ENCODE peak calls at places on chromosome 12, in nine cellular contexts. K is ELF-1, L is lower lobe of right lung, F is fibroblast of mammary gland, Y is AG04450, U is SK-N-SH, M is thoracic aorta, Q is T-helper 2 cell, G is mammary epithelial cell. N is an unnamed sample.

GRCh38 chr12:57342207-57342691 is 88.6 kb downstream of the R3HDM2 start:
- DNase-seq in Y (peak), L (peak), Q (no peak), M (no peak), K (peak), G (no peak), F (peak), U (peak), N (no peak)

GRCh38 chr12:68122236-68122920 is 37.2 kb downstream of the IFNG start:
- DNase-seq in L (no peak), M (no peak), Y (no peak), G (peak), F (peak), U (no peak), Q (no peak), K (no peak), N (no peak)

GRCh38 chr12:47903927-47904646 is 707 bp downstream of the VDR start:
- DNase-seq in L (peak), G (peak), Y (peak), K (no peak), M (peak), U (no peak), Q (peak), F (peak), N (no peak)

GRCh38 chr12:75813066-75813465 is 218.5 kb downstream of the PHLDA1 start:
- DNase-seq in L (no peak), G (no peak), F (no peak), M (no peak), Y (no peak), U (no peak), Q (no peak), K (no peak), N (no peak)

GRCh38 chr12:18932715-18933114 is 194.8 kb downstream of the CAPZA3 start:
- DNase-seq in Y (peak), U (no peak), F (peak), M (no peak), L (no peak), K (no peak), Q (no peak), G (no peak), N (no peak)

GRCh38 chr12:18250313-18250916 is 10.9 kb upstream of the PIK3C2G start:
- DNase-seq in G (peak), Y (peak), F (peak), U (peak), L (no peak), K (peak), M (no peak), Q (no peak), N (no peak)

GRCh38 chr12:39431797-39432196 is 11.1 kb downstream of the KIF21A start:
- DNase-seq in G (no peak), Q (no peak), Y (no peak), L (no peak), M (no peak), F (no peak), U (no peak), K (no peak), N (no peak)

GRCh38 chr12:111216387-111217159 is 152.3 kb downstream of the PHETA1 start:
- DNase-seq in U (no peak), G (no peak), K (no peak), M (no peak), L (no peak), Y (no peak), Q (no peak), F (no peak), N (no peak)

GRCh38 chr12:100190013-100190394 is 10.6 kb upstream of the ACTR6 start:
- DNase-seq in G (no peak), F (no peak), M (no peak), U (no peak), Y (no peak), K (no peak), Q (no peak), L (no peak), N (no peak)

GRCh38 chr12:101267111-101267510 is 12.8 kb upstream of the UTP20 start:
- DNase-seq in Q (no peak), K (no peak), F (no peak), L (no peak), Y (no peak), U (no peak), M (no peak), G (no peak), N (no peak)

GRCh38 chr12:112868459-112869041 is 38.2 kb upstream of the OAS1 start:
- DNase-seq in Y (no peak), U (no peak), F (no peak), Q (no peak), L (no peak), K (peak), M (no peak), G (peak), N (no peak)

GRCh38 chr12:26032719-26033241 is 74.3 kb downstream of the RASSF8 start:
- DNase-seq in G (no peak), M (no peak), L (no peak), Q (no peak), Y (no peak), K (no peak), F (peak), U (no peak), N (no peak)

GRCh38 chr12:108700833-108701450 is 30.4 kb downstream of the CORO1C start:
- DNase-seq in K (no peak), F (peak), M (no peak), L (no peak), Y (no peak), G (peak), U (no peak), Q (no peak), N (no peak)

GRCh38 chr12:42932937-42933336 is 343.4 kb upstream of the PRICKLE1 start:
- DNase-seq in Y (no peak), Q (no peak), M (no peak), F (no peak), K (no peak), L (no peak), U (no peak), G (no peak), N (no peak)

GRCh38 chr12:92828565-92828964 is 100.5 kb downstream of the EEA1 start:
- DNase-seq in K (no peak), Y (no peak), U (no peak), Q (no peak), G (no peak), L (no peak), M (no peak), F (no peak), N (no peak)

GRCh38 chr12:12529783-12530421 is 32.8 kb downstream of the DUSP16 start:
- DNase-seq in G (no peak), K (no peak), M (no peak), L (no peak), Y (no peak), Q (no peak), U (no peak), F (no peak), N (no peak)

GRCh38 chr12:131348226-131349010 is 362.5 kb upstream of the SFSWAP start:
- DNase-seq in U (no peak), Q (no peak), G (no peak), M (no peak), L (no peak), K (no peak), Y (no peak), F (no peak), N (no peak)

GRCh38 chr12:47903151-47903611 is 1.6 kb downstream of the VDR start:
- DNase-seq in K (no peak), G (peak), Y (peak), L (peak), M (no peak), U (no peak), Q (no peak), F (peak), N (no peak)

GRCh38 chr12:51270067-51270846 is at the start of gene SMAGP:
- DNase-seq in L (peak), Q (no peak), U (peak), F (peak), K (peak), G (peak), M (no peak), Y (no peak), N (no peak)

GRCh38 chr12:71947645-71948105 is 9.0 kb downstream of the TPH2 start:
- DNase-seq in L (peak), K (peak), Y (peak), G (peak), F (peak), Q (no peak), U (no peak), M (no peak), N (no peak)

N was measured in pulmonary artery endothelial cell.